ENCODE peak calls at places on chromosomes 16 and 17, in eight cellular contexts. Y is GM12878, H is neural progenitor cell, W is colonic mucosa, P is HCT116, A is IMR-90, U is prostate gland, V is right lobe of liver. J is an unnamed sample. For H3K9me3, the result is how much of the 10 kb centered on the place peaks cover.

GRCh38 chr17:62649570-62649969 is 22.1 kb downstream of the MRC2 start:
- DNase-seq in U (no peak), H (no peak), Y (no peak), A (no peak), W (no peak), P (no peak), V (no peak), J (no peak)

GRCh38 chr16:66650707-66651473 is 45.7 kb downstream of the CMTM4 start:
- DNase-seq in Y (peak), W (peak), P (peak), H (peak), U (peak), V (peak), A (peak), J (peak)

GRCh38 chr17:78263063-78263735 is 31.8 kb downstream of the TMEM235 start:
- DNase-seq in V (peak), H (no peak), A (no peak), U (no peak), Y (no peak), P (no peak), W (peak), J (no peak)

GRCh38 chr16:84603115-84603816 is 14.6 kb downstream of the COTL1 start:
- DNase-seq in P (peak), U (no peak), H (no peak), V (peak), W (peak), A (peak), Y (no peak), J (peak)

GRCh38 chr16:24701521-24701951 is 27.9 kb upstream of the TNRC6A start:
- DNase-seq in Y (no peak), H (no peak), V (no peak), P (no peak), U (no peak), W (no peak), A (peak), J (no peak)

GRCh38 chr16:6132121-6132520 is 1034.5 kb upstream of the EEF2KMT start:
- DNase-seq in W (no peak), Y (no peak), A (no peak), P (no peak), V (no peak), H (no peak), U (no peak), J (no peak)

GRCh38 chr17:47872651-47873161 is 21.7 kb upstream of the SP6 start:
- DNase-seq in P (no peak), Y (no peak), H (no peak), A (peak), U (no peak), W (no peak), V (no peak), J (peak)

GRCh38 chr17:48603959-48604769 is 622 bp downstream of the HOXB6 start:
- DNase-seq in P (peak), Y (no peak), U (no peak), W (peak), V (no peak), A (no peak), H (no peak), J (no peak)

GRCh38 chr17:8618825-8619224 is 11.7 kb downstream of the MYH10 start:
- DNase-seq in Y (no peak), H (no peak), P (no peak), W (no peak), V (no peak), A (no peak), U (no peak), J (no peak)

GRCh38 chr16:79269211-79269863 is 331.2 kb downstream of the MAF start:
- DNase-seq in A (no peak), V (no peak), P (no peak), H (no peak), W (no peak), Y (peak), U (no peak), J (no peak)

GRCh38 chr17:48624544-48625501 is 1.3 kb downstream of the HOXB9 start:
- DNase-seq in A (no peak), W (no peak), V (no peak), H (peak), Y (no peak), U (no peak), P (no peak), J (no peak)

GRCh38 chr16:22188595-22189442 is 17.3 kb upstream of the EEF2K start:
- DNase-seq in U (peak), A (peak), P (peak), Y (peak), W (peak), H (peak), V (peak), J (peak)

GRCh38 chr16:2842340-2843000 is 12.4 kb downstream of the ZG16B start:
- DNase-seq in Y (no peak), W (peak), P (peak), H (peak), A (no peak), U (no peak), V (peak), J (no peak)

GRCh38 chr17:80731255-80731840 is 186.7 kb downstream of the RPTOR start:
- DNase-seq in U (no peak), P (no peak), V (no peak), H (no peak), A (no peak), Y (no peak), W (no peak), J (no peak)

GRCh38 chr16:29009050-29009837 is 24.4 kb downstream of the LAT start:
- DNase-seq in W (no peak), P (no peak), V (no peak), H (no peak), A (no peak), U (no peak), Y (no peak), J (no peak)

GRCh38 chr16:89150090-89150835 is 21.3 kb upstream of the CDH15 start:
- DNase-seq in A (no peak), Y (no peak), U (no peak), V (no peak), W (no peak), P (no peak), H (no peak), J (peak)

GRCh38 chr16:383326-384020 is 1.7 kb upstream of the PGAP6 start:
- DNase-seq in V (no peak), Y (peak), P (peak), H (peak), A (no peak), W (peak), U (peak), J (peak)

GRCh38 chr16:85798901-85799496 is 345 bp downstream of the EMC8 start:
- DNase-seq in V (peak), P (no peak), U (no peak), Y (no peak), W (peak), H (no peak), A (peak), J (peak)

GRCh38 chr17:33377837-33378236 is 84.7 kb upstream of the ASIC2 start:
- DNase-seq in Y (no peak), H (no peak), P (no peak), A (no peak), U (no peak), V (no peak), W (no peak), J (no peak)

GRCh38 chr16:2151188-2152091 is 3.0 kb downstream of the RAB26 start:
- DNase-seq in U (no peak), H (no peak), Y (no peak), P (no peak), W (no peak), V (no peak), A (no peak), J (no peak)

GRCh38 chr16:67025151-67025550 is 3.8 kb upstream of the CBFB start:
- DNase-seq in U (no peak), H (no peak), W (no peak), Y (no peak), V (no peak), P (no peak), A (no peak), J (no peak)

GRCh38 chr17:2023692-2024571 is 1.2 kb downstream of the RTN4RL1 start:
- DNase-seq in Y (no peak), P (peak), H (peak), V (peak), U (no peak), W (no peak), A (peak), J (peak)

GRCh38 chr17:60960398-60961065 is 282.9 kb downstream of the BCAS3 start:
- DNase-seq in W (no peak), H (no peak), A (no peak), V (no peak), Y (no peak), U (no peak), P (no peak), J (no peak)

GRCh38 chr16:11101695-11102522 is 154.1 kb downstream of the SOCS1 start:
- DNase-seq in W (no peak), P (no peak), U (no peak), A (peak), V (no peak), Y (no peak), H (no peak), J (no peak)
- TF ChIP-seq CTCF in W (no peak), P (no peak), U (no peak), A (peak), V (peak), Y (no peak), H (no peak), J (no peak)

DNA sequence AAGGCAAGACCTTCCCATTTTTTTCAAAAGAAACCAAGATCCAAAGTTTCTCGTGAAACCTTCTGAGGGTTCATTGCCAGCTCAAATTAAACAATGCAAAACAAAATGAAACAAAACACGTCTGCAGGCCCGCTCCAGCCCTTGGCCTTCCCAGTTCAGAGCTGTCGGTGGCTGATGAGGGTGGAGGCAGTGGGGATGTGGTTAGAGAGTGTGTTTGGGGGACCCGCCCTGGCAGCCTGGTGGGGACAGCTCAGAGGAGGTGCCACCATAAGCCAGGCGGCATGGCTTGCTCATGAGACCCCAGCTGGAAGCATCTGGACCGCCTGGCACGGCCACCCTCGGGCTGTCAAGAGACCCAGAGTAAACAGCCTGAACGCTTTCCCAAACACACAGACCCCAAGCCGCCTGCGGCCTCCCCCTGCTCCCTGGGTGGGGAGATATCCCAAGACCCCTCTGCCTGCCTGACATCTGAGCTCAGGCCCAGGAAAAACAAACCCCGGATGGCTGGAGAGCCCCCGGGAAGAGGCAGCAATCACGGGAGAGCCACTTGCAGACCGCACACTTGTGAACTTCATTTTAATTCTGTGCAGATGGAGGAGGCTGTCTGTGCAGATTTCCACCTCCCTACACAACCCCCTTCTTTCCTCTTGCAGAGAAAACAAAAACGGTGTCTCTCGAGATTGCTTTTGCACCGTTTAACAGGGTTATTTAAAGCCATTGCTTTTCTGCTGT is 35.4 kb upstream of the LITAF start:
- DNase-seq in Y (no peak), A (no peak), U (no peak), W (no peak), P (no peak), H (no peak), V (no peak), J (no peak)
- H3K4me3 ChIP-seq in Y (peak), A (no peak), U (no peak), W (no peak), P (no peak), H (no peak), V (no peak), J (no peak)

GRCh38 chr16:71449020-71449419 is 7.2 kb upstream of the TLE7 start:
- DNase-seq in U (no peak), Y (no peak), H (no peak), P (no peak), A (no peak), V (no peak), W (no peak), J (no peak)
- H3K9me3 ChIP-seq in U (under half), Y (under half), H (under half), P (under half), A (half or more), V (under half), W (under half), J (under half)

GRCh38 chr17:49680314-49680713 is 2.4 kb upstream of the SPOP start:
- DNase-seq in P (no peak), A (no peak), H (no peak), Y (no peak), W (no peak), U (no peak), V (no peak), J (no peak)

GRCh38 chr17:49681336-49681735 is 3.4 kb upstream of the SPOP start:
- DNase-seq in W (no peak), A (no peak), H (no peak), V (no peak), U (no peak), Y (no peak), P (no peak), J (no peak)

GRCh38 chr17:49677134-49677932 is 564 bp downstream of the SPOP start:
- DNase-seq in A (peak), V (peak), H (peak), Y (peak), W (peak), P (peak), U (peak), J (peak)

GRCh38 chr17:49676276-49676868 is 1.5 kb downstream of the SPOP start:
- DNase-seq in V (no peak), Y (peak), A (peak), P (no peak), U (no peak), H (peak), W (no peak), J (peak)

GRCh38 chr17:49677933-49678847 is at the start of gene SPOP:
- DNase-seq in P (peak), H (peak), U (peak), A (peak), V (peak), W (peak), Y (peak), J (peak)
- TF ChIP-seq CTCF in P (no peak), H (no peak), U (no peak), A (no peak), V (no peak), W (no peak), Y (no peak), J (no peak)

GRCh38 chr17:64006361-64007088 is 8.4 kb downstream of the PRR29 start:
- DNase-seq in A (no peak), Y (no peak), V (no peak), U (no peak), H (no peak), W (peak), P (no peak), J (no peak)
- H3K4me3 ChIP-seq in A (no peak), Y (no peak), V (no peak), U (no peak), H (no peak), W (no peak), P (no peak), J (no peak)

DNA sequence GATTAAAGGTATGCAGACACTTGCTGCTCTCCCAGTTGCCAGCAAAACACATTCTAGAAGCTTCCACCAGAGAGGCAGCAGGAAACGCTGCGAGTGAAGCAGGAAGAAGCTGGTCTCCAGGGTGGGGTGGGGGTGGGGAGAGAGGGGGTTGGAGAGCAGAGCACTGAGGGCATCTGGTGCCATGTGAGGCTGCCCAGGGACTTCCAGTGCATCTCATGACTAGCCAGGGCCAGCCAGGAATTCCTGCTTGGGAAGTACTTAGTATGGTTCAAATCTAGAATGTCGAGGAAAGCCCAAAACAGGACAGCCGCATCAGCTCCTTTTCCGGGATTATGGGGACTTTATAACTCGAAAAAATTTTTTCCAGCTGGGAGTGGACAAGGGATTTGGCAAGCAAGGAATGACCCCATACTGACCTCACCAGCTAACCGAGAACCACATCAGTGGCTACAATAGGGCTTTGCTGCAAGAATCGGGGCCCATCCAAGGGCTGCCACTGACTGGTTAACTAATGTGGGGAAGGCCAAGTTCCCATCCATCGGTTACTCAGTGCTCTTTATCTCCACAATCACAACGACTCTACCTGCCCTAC is 26.2 kb upstream of the AXIN2 start:
- DNase-seq in V (no peak), W (no peak), U (no peak), P (no peak), Y (no peak), H (no peak), A (no peak), J (no peak)
- H3K9me3 ChIP-seq in V (under half), W (under half), U (under half), P (under half), Y (under half), H (under half), A (under half), J (under half)

GRCh38 chr17:14986127-14986526 is 279.0 kb downstream of the PMP22 start:
- DNase-seq in V (no peak), H (no peak), P (no peak), A (peak), W (no peak), Y (no peak), U (no peak), J (no peak)
- TF ChIP-seq CTCF in V (no peak), H (no peak), P (no peak), A (no peak), W (no peak), Y (no peak), U (no peak), J (no peak)